ENCODE peak calls at places on chromosomes 5 and 9, in four cellular contexts. N is GM12878, G is NT2/D1, U is mesendoderm. O is an unnamed sample.

GRCh38 chr9:98427491-98427890 is 172.0 kb upstream of the TBC1D2 start:
- DNase-seq in G (no peak), U (no peak), N (no peak), O (no peak)

GRCh38 chr9:73042155-73042554 is 89.3 kb upstream of the ALDH1A1 start:
- DNase-seq in N (no peak), U (peak), G (no peak), O (no peak)

GRCh38 chr5:143174714-143175398 is 228.6 kb downstream of the NR3C1 start:
- DNase-seq in U (no peak), G (no peak), N (peak), O (no peak)

GRCh38 chr9:132942541-132943182 is 1.8 kb downstream of the TSC1 start:
- DNase-seq in U (no peak), G (no peak), N (no peak), O (no peak)

GRCh38 chr5:54162184-54162583 is 148.2 kb downstream of the ARL15 start:
- DNase-seq in N (no peak), G (no peak), U (no peak), O (no peak)

GRCh38 chr9:29214162-29214520 is 1640.9 kb upstream of the C9orf72 start:
- DNase-seq in G (peak), U (peak), N (no peak), O (peak)

GRCh38 chr9:83491413-83491812 is 46.8 kb downstream of the FRMD3 start:
- DNase-seq in G (no peak), N (no peak), U (no peak), O (no peak)

GRCh38 chr9:121288874-121289553 is 21.1 kb downstream of the GSN start:
- DNase-seq in G (peak), U (peak), N (no peak), O (no peak)

DNA sequence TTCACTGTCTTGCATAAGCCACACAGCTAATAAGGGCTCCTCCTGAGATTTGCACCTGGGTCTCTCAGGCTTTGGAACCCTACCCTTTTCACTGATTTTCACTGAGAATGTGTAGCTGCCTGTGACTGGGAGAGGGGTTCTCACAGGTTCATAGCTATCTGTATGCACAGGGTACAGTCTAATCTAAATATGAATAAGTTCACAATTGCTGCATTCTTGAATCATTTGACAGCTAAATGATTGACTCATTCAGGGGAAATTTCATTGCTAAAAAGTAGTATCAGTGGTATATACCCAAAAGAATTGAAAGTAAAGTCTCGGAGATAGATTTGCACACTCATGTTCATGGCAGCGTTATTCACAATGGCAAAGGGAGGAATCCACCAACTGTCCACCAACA is 140.7 kb downstream of the BOD1 start:
- DNase-seq in U (no peak), N (no peak), G (no peak), O (no peak)
- H3K9ac ChIP-seq in U (no peak), N (no peak), G (no peak), O (no peak)

GRCh38 chr9:36050472-36050871 is 13.8 kb downstream of the RECK start:
- DNase-seq in U (no peak), G (no peak), N (no peak), O (no peak)

GRCh38 chr9:36051317-36051716 is 14.6 kb downstream of the RECK start:
- DNase-seq in G (no peak), N (no peak), U (no peak), O (no peak)

GRCh38 chr9:36049408-36049807 is 12.7 kb downstream of the RECK start:
- DNase-seq in U (peak), G (peak), N (no peak), O (no peak)

GRCh38 chr9:36045610-36046009 is 8.9 kb downstream of the RECK start:
- DNase-seq in U (no peak), G (no peak), N (no peak), O (no peak)

DNA sequence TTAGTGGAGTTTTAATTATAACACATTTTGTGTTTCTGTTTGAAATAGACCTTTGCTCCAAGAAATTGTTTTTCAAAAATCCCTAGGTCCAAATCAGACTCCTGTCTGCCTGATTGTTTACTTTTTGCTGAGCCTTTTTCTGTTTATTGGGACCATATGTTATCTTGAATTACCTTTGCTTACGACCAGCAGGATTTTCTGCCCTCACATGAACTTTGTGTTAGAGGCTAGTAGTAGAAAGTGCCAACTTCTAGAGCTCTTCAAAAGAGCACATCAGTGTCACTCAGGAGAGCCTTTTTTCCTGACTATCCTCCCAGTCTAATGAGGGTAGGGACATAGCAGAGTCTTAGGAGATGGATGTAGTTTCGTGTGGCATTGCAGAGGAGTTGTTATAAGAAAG is 10.2 kb downstream of the RECK start:
- DNase-seq in N (no peak), G (no peak), U (no peak), O (no peak)
- H3K9ac ChIP-seq in N (no peak), G (no peak), U (no peak), O (no peak)

DNA sequence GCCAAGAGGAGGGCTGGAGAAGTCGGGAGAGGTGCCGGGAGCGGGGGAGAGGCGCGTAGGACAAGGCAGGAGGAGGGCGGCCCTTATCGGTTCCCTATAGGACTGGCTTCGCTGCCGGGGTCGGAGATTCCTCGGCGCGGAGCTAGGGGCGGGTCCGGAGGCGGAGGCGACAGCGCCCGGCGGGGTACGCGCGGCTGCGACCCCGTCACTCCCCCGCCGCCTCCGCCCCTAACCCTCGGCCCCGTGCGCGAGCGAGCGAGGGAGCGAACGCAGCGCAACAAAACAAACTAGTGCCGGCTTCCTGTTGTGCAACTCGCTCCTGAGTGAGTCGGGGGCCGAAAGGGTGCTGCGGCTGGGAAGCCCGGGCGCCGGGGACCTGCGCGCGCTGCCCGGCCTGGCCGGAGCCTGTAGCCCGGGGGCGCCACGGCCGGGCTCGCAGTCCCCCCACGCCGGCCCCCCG is 2.0 kb downstream of the GLIS3 start:
- DNase-seq in N (no peak), U (peak), G (peak), O (no peak)
- H3K9ac ChIP-seq in N (peak), U (peak), G (peak), O (peak)

GRCh38 chr5:108655750-108656450 is 91.8 kb upstream of the FER start:
- DNase-seq in N (no peak), G (no peak), U (no peak), O (no peak)
- H3K9ac ChIP-seq in N (no peak), G (no peak), U (no peak), O (no peak)

GRCh38 chr5:176810084-176810597 is at the start of gene UNC5A:
- DNase-seq in N (no peak), U (peak), G (no peak), O (no peak)
- H3K9ac ChIP-seq in N (no peak), U (peak), G (peak), O (no peak)

DNA sequence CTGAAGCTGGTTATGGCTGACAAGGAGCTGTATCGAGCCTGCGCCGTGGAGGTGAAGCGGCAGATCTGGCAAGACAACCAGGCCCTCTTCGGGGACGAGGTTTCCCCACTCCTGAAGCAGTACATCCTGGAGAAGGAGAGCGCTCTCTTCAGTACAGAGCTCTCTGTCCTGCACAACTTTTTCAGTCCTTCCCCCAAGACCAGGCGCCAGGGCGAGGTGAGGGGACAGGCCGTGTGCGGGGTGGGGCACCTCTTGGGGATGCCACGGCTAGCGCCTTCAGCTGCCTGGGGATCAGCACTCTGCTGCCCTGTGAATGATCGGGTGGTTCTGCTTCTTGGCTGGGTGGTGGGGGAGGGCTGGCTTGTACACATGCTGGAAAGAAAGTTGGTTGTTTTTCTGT is 1.7 kb downstream of the NELFB start:
- DNase-seq in U (no peak), G (no peak), N (no peak), O (no peak)
- H3K9ac ChIP-seq in U (peak), G (peak), N (no peak), O (no peak)

O was measured in SK-N-MC.